ENCODE peak calls at places on chromosomes 12 and 14, in four cellular contexts. J is AG09309, Z is breast epithelium, Q is A549. H is an unnamed sample.

GRCh38 chr12:124506145-124506831 is 61.1 kb downstream of the NCOR2 start:
- DNase-seq in J (no peak), Z (peak; percentile 64), Q (no peak), H (no peak)

GRCh38 chr12:726281-727140 is 25.9 kb upstream of the WNK1 start:
- DNase-seq in Q (peak; percentile 21), Z (no peak), J (no peak), H (no peak)

GRCh38 chr12:69927145-69927544 is 102.1 kb downstream of the MYRFL start:
- DNase-seq in Z (no peak), Q (no peak), J (no peak), H (no peak)

GRCh38 chr14:53327716-53328115 is 174.6 kb upstream of the DDHD1 start:
- DNase-seq in Z (no peak), Q (no peak), J (no peak), H (no peak)

GRCh38 chr12:50925342-50925651 is 27.0 kb upstream of the HIGD1C start:
- DNase-seq in J (no peak), Z (no peak), Q (no peak), H (no peak)

GRCh38 chr12:1915082-1915968 is 3.1 kb downstream of the CACNA2D4 start:
- DNase-seq in Z (peak; percentile 9), J (no peak), Q (no peak), H (no peak)

GRCh38 chr12:76249501-76249900 is 98.7 kb downstream of the BBS10 start:
- DNase-seq in J (no peak), Z (no peak), Q (no peak), H (no peak)

GRCh38 chr12:5723071-5723470 is 222.0 kb downstream of the ANO2 start:
- DNase-seq in J (no peak), Z (no peak), Q (no peak), H (no peak)

GRCh38 chr14:100558966-100559365 is 28.3 kb downstream of the BEGAIN start:
- DNase-seq in Q (no peak), J (no peak), Z (no peak), H (no peak)

GRCh38 chr12:52005903-52006703 is 643 bp upstream of the TAMALIN start:
- DNase-seq in J (no peak), Z (no peak), Q (no peak), H (no peak)

GRCh38 chr12:108349245-108349644 is 10.1 kb upstream of the CMKLR1 start:
- DNase-seq in Q (no peak), J (no peak), Z (no peak), H (no peak)

GRCh38 chr14:22303589-22304195 is 285.3 kb downstream of the DAD1 start:
- DNase-seq in Q (no peak), Z (no peak), J (no peak), H (no peak)

GRCh38 chr12:13701502-13701901 is 279.9 kb downstream of the GRIN2B start:
- DNase-seq in Z (no peak), J (no peak), Q (no peak), H (no peak)

GRCh38 chr12:13784504-13784903 is 196.9 kb downstream of the GRIN2B start:
- DNase-seq in J (no peak), Z (no peak), Q (no peak), H (no peak)

GRCh38 chr12:47155457-47156166 is 75.9 kb upstream of the AMIGO2 start:
- DNase-seq in Q (no peak), J (no peak), Z (no peak), H (no peak)

GRCh38 chr14:96634481-96634880 is 132.3 kb downstream of the PAPOLA start:
- DNase-seq in Z (peak; percentile 7), Q (no peak), J (no peak), H (no peak)

GRCh38 chr12:110403146-110403974 is at the start of gene ANAPC7:
- DNase-seq in Z (peak; percentile 86), J (peak; percentile 68), Q (peak; percentile 93), H (peak; percentile 41)

GRCh38 chr14:90828642-90829487 is 12.6 kb upstream of the TTC7B start:
- DNase-seq in Z (no peak), Q (no peak), J (no peak), H (no peak)

GRCh38 chr12:47935196-47935595 is 28.2 kb upstream of the TMEM106C start:
- DNase-seq in Q (no peak), Z (no peak), J (peak; percentile 63), H (peak; percentile 58)

GRCh38 chr14:77804592-77804991 is 4.7 kb downstream of the ADCK1 start:
- DNase-seq in J (no peak), Z (no peak), Q (peak; percentile 19), H (no peak)

GRCh38 chr12:108783446-108783845 is 52.1 kb upstream of the CORO1C start:
- DNase-seq in Z (no peak), Q (no peak), J (no peak), H (no peak)

GRCh38 chr12:77734489-77734888 is 96.2 kb upstream of the NAV3 start:
- DNase-seq in Q (no peak), Z (no peak), J (peak; percentile 47), H (peak; percentile 12)

GRCh38 chr14:49879683-49880204 is 13.1 kb upstream of the ARF6 start:
- DNase-seq in J (no peak), Z (no peak), Q (peak; percentile 59), H (no peak)

GRCh38 chr14:60561845-60562746 is 53.1 kb downstream of the SIX6 start:
- DNase-seq in J (peak; percentile 61), Z (no peak), Q (peak; percentile 52), H (no peak)

GRCh38 chr12:33439587-33440011 is at the start of gene SYT10:
- DNase-seq in Q (no peak), J (no peak), Z (no peak), H (no peak)

GRCh38 chr12:109981311-109981710 is 14.9 kb downstream of the GIT2 start:
- DNase-seq in Q (no peak), J (no peak), Z (no peak), H (no peak)

GRCh38 chr12:132622437-132623071 is 4.0 kb downstream of the P2RX2 start:
- DNase-seq in Z (no peak), Q (no peak), J (no peak), H (peak; percentile 46)

GRCh38 chr12:89476889-89477288 is 47.7 kb downstream of the GALNT4 start:
- DNase-seq in J (no peak), Z (no peak), Q (no peak), H (no peak)

GRCh38 chr12:124457287-124458219 is 109.9 kb downstream of the NCOR2 start:
- DNase-seq in Q (no peak), J (no peak), Z (peak; percentile 87), H (no peak)

GRCh38 chr14:91315844-91316267 is 71.4 kb upstream of the GPR68 start:
- DNase-seq in Z (no peak), Q (no peak), J (no peak), H (no peak)

GRCh38 chr12:76799362-76799761 is 35.4 kb downstream of the ZDHHC17 start:
- DNase-seq in Q (no peak), Z (no peak), J (no peak), H (no peak)

GRCh38 chr12:54270345-54270744 is 9.6 kb downstream of the CBX5 start:
- DNase-seq in Q (no peak), J (no peak), Z (no peak), H (no peak)

GRCh38 chr14:50156111-50156510 is 39.7 kb upstream of the VCPKMT start:
- DNase-seq in Z (no peak), J (no peak), Q (no peak), H (no peak)

GRCh38 chr12:20367731-20368652 is at the start of gene PDE3A:
- DNase-seq in J (peak; percentile 44), Q (peak; percentile 84), Z (no peak), H (no peak)

GRCh38 chr12:65199604-65200003 is 30.2 kb downstream of the LEMD3 start:
- DNase-seq in Z (no peak), Q (no peak), J (no peak), H (no peak)

GRCh38 chr14:34711169-34711568 is 3.2 kb downstream of the CFL2 start:
- DNase-seq in Z (no peak), Q (no peak), J (peak; percentile 76), H (peak; percentile 93)

GRCh38 chr12:26119391-26119981 is 5.4 kb downstream of the BHLHE41 start:
- DNase-seq in Q (peak; percentile 50), Z (no peak), J (no peak), H (peak; percentile 33)

GRCh38 chr12:53820503-53820902 is 68.7 kb upstream of the CISTR start:
- DNase-seq in Q (peak; percentile 13), Z (no peak), J (no peak), H (no peak)

GRCh38 chr14:20676072-20676471 is 8.3 kb upstream of the RNASE4 start:
- DNase-seq in J (no peak), Z (no peak), Q (no peak), H (no peak)

GRCh38 chr14:102212845-102213244 is 73.1 kb downstream of the WDR20 start:
- DNase-seq in Q (no peak), Z (no peak), J (no peak), H (no peak)

H was measured in AG04449.